ENCODE peak calls at places on chromosomes 7 and 10, in eight cellular contexts. M is body of pancreas, V is astrocyte of the spinal cord, X is left ventricle myocardium inferior, P is cardiac fibroblast, E is fibroblast of villous mesenchyme, C is GM12865, F is nephron progenitor cell. S is an unnamed sample.

GRCh38 chr10:126133906-126134703 is 237.7 kb downstream of the FANK1 start:
- DNase-seq in M (no peak), V (peak), X (no peak), P (peak), E (peak), C (no peak), F (no peak), S (no peak)

GRCh38 chr7:129644634-129645230 is 33.2 kb downstream of the NRF1 start:
- DNase-seq in M (no peak), V (peak), X (no peak), P (peak), E (peak), C (peak), F (no peak), S (no peak)

GRCh38 chr10:9228770-9229169 is 1174.3 kb downstream of the GATA3 start:
- DNase-seq in M (no peak), V (peak), X (no peak), P (no peak), E (no peak), C (no peak), F (no peak), S (no peak)

GRCh38 chr7:94514917-94515316 is 5.3 kb downstream of the CASD1 start:
- DNase-seq in M (no peak), V (no peak), X (no peak), P (no peak), E (no peak), C (no peak), F (no peak), S (no peak)

GRCh38 chr7:28986723-28987122 is 28.6 kb upstream of the TRIL start:
- DNase-seq in M (peak), V (peak), X (no peak), P (peak), E (peak), C (no peak), F (no peak), S (no peak)

GRCh38 chr10:88156341-88156740 is 292.9 kb downstream of the PTEN start:
- DNase-seq in M (no peak), V (peak), X (no peak), P (peak), E (peak), C (no peak), F (no peak), S (no peak)

GRCh38 chr7:489876-490275 is 29.8 kb downstream of the PDGFA start:
- DNase-seq in M (no peak), V (no peak), X (no peak), P (no peak), E (no peak), C (no peak), F (no peak), S (no peak)

GRCh38 chr10:97687785-97688781 is 1.0 kb upstream of the AVPI1 start:
- DNase-seq in M (peak), V (peak), X (no peak), P (peak), E (peak), C (no peak), F (no peak), S (no peak)

GRCh38 chr10:131129544-131129943 is 182.0 kb downstream of the TCERG1L start:
- DNase-seq in M (no peak), V (no peak), X (no peak), P (no peak), E (no peak), C (no peak), F (no peak), S (no peak)

GRCh38 chr10:56547163-56547562 is 186.1 kb upstream of the ZWINT start:
- DNase-seq in M (no peak), V (no peak), X (no peak), P (no peak), E (no peak), C (no peak), F (no peak), S (peak)

GRCh38 chr7:42691030-42691639 is 220.7 kb downstream of the C7orf25 start:
- DNase-seq in M (no peak), V (peak), X (no peak), P (peak), E (peak), C (peak), F (peak), S (no peak)

GRCh38 chr10:89297791-89298190 is 4.1 kb upstream of the IFIT2 start:
- DNase-seq in M (no peak), V (no peak), X (no peak), P (no peak), E (no peak), C (no peak), F (no peak), S (no peak)

GRCh38 chr10:59708816-59709471 is 706 bp downstream of the SLC16A9 start:
- DNase-seq in M (peak), V (no peak), X (peak), P (peak), E (no peak), C (peak), F (peak), S (peak)

GRCh38 chr7:41472427-41473125 is 230.3 kb downstream of the INHBA start:
- DNase-seq in M (no peak), V (peak), X (no peak), P (peak), E (no peak), C (no peak), F (no peak), S (no peak)

GRCh38 chr10:87095241-87095945 is 387 bp downstream of the SHLD2 start:
- DNase-seq in M (peak), V (peak), X (peak), P (peak), E (peak), C (peak), F (peak), S (peak)

GRCh38 chr7:32279500-32279899 is 209.3 kb upstream of the PDE1C start:
- DNase-seq in M (no peak), V (no peak), X (no peak), P (no peak), E (no peak), C (no peak), F (no peak), S (no peak)

GRCh38 chr10:77836299-77836820 is 90.2 kb downstream of the DLG5 start:
- DNase-seq in M (peak), V (no peak), X (peak), P (peak), E (peak), C (peak), F (no peak), S (no peak)

GRCh38 chr10:3534433-3534832 is 250.6 kb downstream of the KLF6 start:
- DNase-seq in M (no peak), V (no peak), X (no peak), P (no peak), E (no peak), C (no peak), F (no peak), S (no peak)

GRCh38 chr7:57370739-57371098 is 79.3 kb upstream of the ZNF716 start:
- DNase-seq in M (no peak), V (no peak), X (no peak), P (no peak), E (no peak), C (no peak), F (no peak), S (no peak)

GRCh38 chr10:119006451-119007210 is 22.9 kb upstream of the NANOS1 start:
- DNase-seq in M (peak), V (peak), X (no peak), P (peak), E (peak), C (no peak), F (no peak), S (no peak)

GRCh38 chr7:103148131-103148993 is 537 bp downstream of the NAPEPLD start:
- DNase-seq in M (no peak), V (no peak), X (no peak), P (peak), E (peak), C (peak), F (no peak), S (no peak)

GRCh38 chr7:47497367-47498096 is 84.4 kb downstream of the TNS3 start:
- DNase-seq in M (no peak), V (no peak), X (no peak), P (no peak), E (peak), C (peak), F (no peak), S (no peak)

GRCh38 chr10:22086730-22087364 is 83.3 kb upstream of the DNAJC1 start:
- DNase-seq in M (peak), V (peak), X (peak), P (peak), E (peak), C (no peak), F (peak), S (peak)

DNA sequence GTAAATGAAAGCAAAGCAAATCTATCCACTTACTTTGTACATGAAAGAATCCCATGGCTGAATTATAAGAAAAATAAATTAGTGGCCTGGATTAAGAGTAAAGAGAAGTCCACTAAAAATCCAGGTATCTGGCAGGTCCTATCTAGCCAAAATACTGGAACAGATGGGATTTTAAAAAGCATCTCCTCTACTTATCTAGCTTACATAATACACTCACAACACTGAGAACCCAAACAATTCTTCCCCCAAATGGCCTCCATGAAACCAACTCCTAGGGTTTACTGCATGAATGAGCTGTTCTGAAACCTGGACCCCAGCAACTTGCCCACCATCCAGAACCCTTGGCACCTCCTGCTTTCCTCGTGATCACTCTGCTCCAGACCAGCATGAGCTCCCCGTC is 61.3 kb downstream of the AFAP1L2 start:
- DNase-seq in M (no peak), V (no peak), X (no peak), P (no peak), E (no peak), C (no peak), F (no peak), S (no peak)
- TF ChIP-seq CTCF in M (no peak), V (no peak), X (no peak), P (no peak), E (no peak), C (no peak), F (no peak), S (no peak)

GRCh38 chr10:70054902-70055301 is 2.3 kb downstream of the MACROH2A2 start:
- DNase-seq in M (no peak), V (no peak), X (no peak), P (no peak), E (no peak), C (no peak), F (no peak), S (no peak)

GRCh38 chr10:70055550-70055949 is 2.9 kb downstream of the MACROH2A2 start:
- DNase-seq in M (no peak), V (no peak), X (no peak), P (peak), E (no peak), C (no peak), F (no peak), S (no peak)

GRCh38 chr10:70066190-70066589 is 13.5 kb downstream of the MACROH2A2 start:
- DNase-seq in M (no peak), V (no peak), X (no peak), P (no peak), E (no peak), C (no peak), F (no peak), S (no peak)

GRCh38 chr10:70063418-70064098 is 10.9 kb downstream of the MACROH2A2 start:
- DNase-seq in M (no peak), V (no peak), X (no peak), P (no peak), E (no peak), C (no peak), F (no peak), S (no peak)

DNA sequence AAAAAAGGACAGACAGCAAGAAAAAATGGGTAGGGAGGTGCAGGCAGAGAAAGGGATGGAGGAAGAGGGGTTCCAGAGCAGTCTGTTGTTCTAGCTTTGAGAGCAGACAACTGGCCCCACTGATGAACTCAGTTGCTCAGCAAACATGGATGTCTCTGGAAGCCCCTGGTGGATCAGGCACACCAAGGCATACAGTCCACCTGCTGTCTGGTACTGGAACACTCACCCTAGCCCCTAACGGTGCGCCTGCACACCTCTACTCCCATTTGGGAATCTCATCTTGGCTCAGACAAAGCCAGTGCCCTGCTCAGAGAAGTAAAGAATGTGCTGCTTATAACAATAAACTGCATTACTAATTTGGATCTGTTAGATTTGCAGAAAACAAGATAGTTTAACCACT is 7.7 kb downstream of the MACROH2A2 start:
- DNase-seq in M (no peak), V (no peak), X (no peak), P (no peak), E (no peak), C (no peak), F (no peak), S (no peak)
- TF ChIP-seq CTCF in M (no peak), V (no peak), X (no peak), P (no peak), E (no peak), C (no peak), F (no peak), S (no peak)

DNA sequence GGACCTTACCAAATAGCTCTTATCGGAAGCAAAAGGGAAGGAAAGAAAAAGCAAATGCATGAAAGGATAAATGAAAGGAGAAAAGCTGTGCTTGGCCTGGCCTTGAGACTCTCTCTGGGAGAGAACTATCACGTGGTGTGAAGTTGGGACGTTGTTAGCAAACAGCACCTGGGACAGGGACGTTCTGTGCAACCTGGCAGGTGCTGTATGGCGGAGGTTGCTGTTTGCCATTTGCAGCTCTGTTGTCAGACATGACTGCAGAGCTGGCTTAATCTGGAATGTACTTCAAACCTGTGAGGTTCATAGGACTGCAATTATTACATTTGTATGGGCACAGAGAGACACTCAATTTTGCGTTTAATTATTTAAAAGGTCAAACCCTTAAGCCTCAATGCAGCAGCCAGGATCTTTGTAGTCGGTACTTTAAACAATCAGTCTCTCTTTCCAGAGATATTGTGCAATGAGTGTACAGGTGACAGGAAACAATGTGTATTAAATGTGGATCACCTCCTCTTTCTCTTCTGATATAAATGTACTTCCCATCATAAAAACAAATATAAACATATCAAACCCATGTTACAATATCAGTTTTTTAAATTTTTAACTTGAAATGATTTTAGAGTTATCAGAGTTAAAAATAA is 800.5 kb upstream of the KCND2 start:
- DNase-seq in M (peak), V (no peak), X (no peak), P (no peak), E (no peak), C (no peak), F (peak), S (no peak)
- TF ChIP-seq CTCF in M (no peak), V (no peak), X (no peak), P (no peak), E (no peak), C (no peak), F (no peak), S (no peak)

GRCh38 chr10:53315709-53316108 is 543.1 kb upstream of the MBL2 start:
- DNase-seq in M (no peak), V (peak), X (no peak), P (peak), E (no peak), C (no peak), F (no peak), S (no peak)
- TF ChIP-seq CTCF in M (no peak), V (no peak), X (no peak), P (no peak), E (no peak), C (no peak), F (no peak), S (no peak)

DNA sequence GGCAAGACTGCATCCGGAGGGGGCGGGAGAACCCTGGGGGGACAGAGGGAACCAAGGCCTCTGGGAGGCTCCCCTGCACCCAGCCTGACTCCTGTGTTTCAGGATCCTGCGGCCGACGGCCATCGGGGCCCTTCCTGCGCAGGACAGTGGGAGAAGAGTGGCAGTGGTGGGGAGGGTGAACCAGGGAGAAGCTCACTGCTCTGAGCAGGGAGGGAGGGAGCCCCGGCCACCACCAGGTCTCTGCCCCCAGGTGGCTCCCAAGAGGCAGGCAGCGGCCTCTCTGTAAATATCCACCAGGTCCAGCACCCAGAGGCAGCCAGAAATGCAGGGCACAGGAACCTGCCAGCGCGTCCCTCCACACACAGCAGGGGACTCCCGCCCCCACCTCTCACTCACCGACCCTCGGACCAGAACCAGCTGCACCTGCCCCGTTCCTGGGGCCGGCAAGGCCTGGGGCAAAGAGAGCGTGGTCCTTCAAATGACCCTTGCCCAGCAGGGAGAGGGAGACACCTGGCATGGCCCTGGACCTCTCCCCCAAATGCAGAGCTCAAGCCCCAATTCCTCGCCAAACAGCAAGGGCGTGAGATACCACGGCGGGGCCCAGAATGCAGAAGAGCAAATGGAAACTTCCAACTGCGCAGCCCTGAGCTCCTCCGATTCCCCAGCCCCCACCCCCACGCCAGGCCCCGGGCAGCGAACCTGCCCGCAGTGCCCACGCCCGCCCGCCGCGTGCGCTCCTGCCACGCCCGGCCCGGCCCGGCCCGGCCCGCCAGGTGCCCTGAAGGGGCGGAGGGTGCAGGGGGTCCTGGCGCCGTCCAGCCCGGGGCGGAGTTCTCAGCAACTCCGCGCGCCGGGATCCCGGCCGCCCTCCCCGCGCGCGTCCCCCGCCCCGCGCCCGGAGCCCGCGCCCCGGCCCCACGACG is 805 bp downstream of the RASGEF1A start:
- DNase-seq in M (peak), V (no peak), X (no peak), P (no peak), E (no peak), C (no peak), F (no peak), S (no peak)
- TF ChIP-seq CTCF in M (peak), V (peak), X (peak), P (peak), E (peak), C (no peak), F (peak), S (no peak)

GRCh38 chr7:142231716-142232115 is 26.1 kb downstream of the PRSS58 start:
- DNase-seq in M (no peak), V (no peak), X (no peak), P (peak), E (no peak), C (peak), F (peak), S (peak)
- TF ChIP-seq CTCF in M (no peak), V (no peak), X (no peak), P (peak), E (no peak), C (peak), F (peak), S (peak)

GRCh38 chr10:102542800-102543418 is 39.1 kb downstream of the SUFU start:
- DNase-seq in M (no peak), V (peak), X (no peak), P (peak), E (peak), C (no peak), F (no peak), S (no peak)

GRCh38 chr10:102537367-102537766 is 33.6 kb downstream of the SUFU start:
- DNase-seq in M (no peak), V (no peak), X (no peak), P (no peak), E (no peak), C (peak), F (no peak), S (no peak)

GRCh38 chr10:102538811-102539210 is 35.0 kb downstream of the SUFU start:
- DNase-seq in M (no peak), V (no peak), X (no peak), P (no peak), E (no peak), C (no peak), F (no peak), S (no peak)

GRCh38 chr10:102537948-102538347 is 34.2 kb downstream of the SUFU start:
- DNase-seq in M (no peak), V (no peak), X (no peak), P (no peak), E (no peak), C (no peak), F (no peak), S (no peak)

DNA sequence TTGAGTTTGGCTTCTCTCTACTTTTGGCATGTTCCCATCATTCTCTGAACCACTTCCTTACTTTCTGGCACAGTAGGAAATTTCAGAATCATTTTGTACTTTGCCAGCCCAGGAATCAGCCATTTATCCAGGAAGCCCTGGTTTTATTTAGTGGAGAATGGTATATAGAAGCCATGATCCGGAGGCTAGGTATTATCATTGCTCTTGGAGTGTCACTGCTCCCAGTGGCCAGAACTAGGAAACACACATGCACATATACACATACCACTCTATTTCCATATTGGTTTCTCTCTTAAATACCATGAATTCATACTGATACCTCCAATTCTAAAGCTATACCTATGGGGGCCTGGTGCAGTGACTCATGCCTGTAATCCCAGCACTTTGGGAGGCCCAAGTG is 36.3 kb downstream of the SUFU start:
- DNase-seq in M (no peak), V (peak), X (no peak), P (peak), E (no peak), C (peak), F (no peak), S (no peak)
- TF ChIP-seq CTCF in M (no peak), V (peak), X (peak), P (peak), E (peak), C (peak), F (peak), S (peak)